ENCODE peak calls at places on chromosomes 7 and 10, in eight cellular contexts. S is psoas muscle, K is GM12878, P is upper lobe of right lung, F is choroid plexus epithelial cell, G is HL-60, V is endodermal cell, E is transverse colon. C is an unnamed sample.

GRCh38 chr7:24732646-24733413 is 24.4 kb downstream of the GSDME start:
- DNase-seq in V (no peak), G (no peak), K (no peak), S (no peak), F (peak; percentile 76), P (no peak), E (no peak), C (peak; percentile 56)

GRCh38 chr7:135684134-135684533 is 21.8 kb downstream of the STMP1 start:
- DNase-seq in E (no peak), P (no peak), F (peak; percentile 52), G (no peak), V (peak; percentile 59), K (no peak), S (no peak), C (no peak)

GRCh38 chr7:158473238-158473637 is 114.4 kb downstream of the PTPRN2 start:
- DNase-seq in S (no peak), E (no peak), G (no peak), K (no peak), F (peak; percentile 23), P (peak; percentile 34), V (no peak), C (no peak)

GRCh38 chr7:155744931-155745683 is 67.2 kb downstream of the SHH start:
- DNase-seq in E (no peak), F (no peak), P (no peak), V (no peak), K (no peak), S (no peak), G (no peak), C (no peak)

GRCh38 chr10:90592903-90593302 is 264.9 kb downstream of the HTR7 start:
- DNase-seq in K (peak; percentile 8), P (no peak), G (peak; percentile 21), E (no peak), F (peak; percentile 84), S (no peak), V (peak; percentile 90), C (peak; percentile 72)

GRCh38 chr10:131576341-131577177 is 265.0 kb upstream of the TCERG1L start:
- DNase-seq in G (no peak), S (no peak), V (no peak), P (no peak), E (no peak), F (no peak), K (no peak), C (no peak)

GRCh38 chr7:86926732-86927131 is 132.7 kb downstream of the ELAPOR2 start:
- DNase-seq in G (peak; percentile 16), K (no peak), E (no peak), P (no peak), S (no peak), F (peak; percentile 69), V (peak; percentile 71), C (peak; percentile 73)

GRCh38 chr7:70756789-70757188 is 375.2 kb upstream of the GALNT17 start:
- DNase-seq in S (no peak), K (no peak), G (no peak), E (no peak), F (no peak), V (no peak), P (no peak), C (no peak)

GRCh38 chr10:77189056-77189455 is 448.6 kb downstream of the KCNMA1 start:
- DNase-seq in G (no peak), F (no peak), V (no peak), K (no peak), E (no peak), S (no peak), P (no peak), C (no peak)

GRCh38 chr10:86635402-86635801 is 18.9 kb upstream of the OPN4 start:
- DNase-seq in F (peak; percentile 70), P (no peak), V (no peak), G (no peak), E (no peak), K (no peak), S (no peak), C (no peak)

GRCh38 chr7:2621948-2622640 is 9.7 kb upstream of the TTYH3 start:
- DNase-seq in K (no peak), G (no peak), P (no peak), F (peak; percentile 40), E (no peak), S (no peak), V (peak; percentile 91), C (no peak)

GRCh38 chr10:61175331-61175730 is 231.3 kb upstream of the RHOBTB1 start:
- DNase-seq in G (no peak), E (no peak), K (no peak), P (no peak), V (no peak), F (peak; percentile 35), S (no peak), C (no peak)

GRCh38 chr10:33363112-33363511 is 28.6 kb upstream of the NRP1 start:
- DNase-seq in K (no peak), E (no peak), V (no peak), F (no peak), G (no peak), P (no peak), S (no peak), C (no peak)

GRCh38 chr10:99760321-99760720 is 22.1 kb upstream of the ABCC2 start:
- DNase-seq in E (no peak), S (no peak), V (no peak), P (no peak), G (no peak), F (no peak), K (no peak), C (no peak)

GRCh38 chr7:100154651-100155491 is 3.7 kb downstream of the TRAPPC14 start:
- DNase-seq in G (no peak), K (no peak), S (no peak), E (peak; percentile 80), V (peak; percentile 86), F (no peak), P (no peak), C (no peak)

GRCh38 chr7:55556031-55556430 is 16.3 kb downstream of the VOPP1 start:
- DNase-seq in V (peak; percentile 72), E (no peak), F (no peak), P (no peak), G (no peak), K (no peak), S (no peak), C (peak; percentile 64)

DNA sequence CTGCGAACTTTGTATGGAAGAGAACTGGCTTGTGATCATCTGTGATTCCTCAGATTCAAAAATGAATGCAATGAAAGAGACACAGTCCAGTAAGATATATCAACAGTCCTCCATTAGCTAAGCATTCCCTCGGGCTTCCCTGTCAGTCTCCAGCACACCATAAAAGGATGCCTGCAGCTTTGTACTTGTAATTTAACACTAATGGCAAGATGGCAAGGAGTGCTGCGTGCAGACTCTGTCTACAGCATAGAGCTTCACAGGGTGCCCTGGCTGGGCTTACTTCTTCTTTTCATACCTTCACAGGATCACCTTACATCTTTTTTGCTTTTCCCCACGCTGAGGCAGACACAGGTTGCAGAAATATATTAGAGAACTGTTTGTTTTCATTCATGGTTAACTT is 200.0 kb downstream of the GFRA1 start:
- DNase-seq in V (no peak), K (no peak), E (no peak), S (no peak), F (no peak), P (no peak), G (no peak), C (no peak)
- H3K4me3 ChIP-seq in V (no peak overlapping the region), K (no peak overlapping the region), E (no peak overlapping the region), S (no peak overlapping the region), F (no peak overlapping the region), P (no peak overlapping the region), G (no peak overlapping the region), C (no peak overlapping the region)

GRCh38 chr7:107837145-107837512 is 34.1 kb upstream of the SLC26A3 start:
- DNase-seq in V (no peak), P (no peak), G (no peak), F (no peak), E (no peak), S (no peak), K (no peak), C (no peak)
- TF ChIP-seq CTCF in V (no peak), P (no peak), G (no peak), F (no peak), E (no peak), S (no peak), K (no peak), C (no peak)

GRCh38 chr10:127194598-127194997 is 1.8 kb downstream of the INSYN2A start:
- DNase-seq in F (no peak), V (no peak), E (no peak), K (no peak), G (no peak), P (no peak), S (no peak), C (no peak)

GRCh38 chr10:127196955-127197432 is 603 bp upstream of the INSYN2A start:
- DNase-seq in P (no peak), V (no peak), K (no peak), F (no peak), E (no peak), G (no peak), S (no peak), C (no peak)

GRCh38 chr10:127195041-127195506 is 1.3 kb downstream of the INSYN2A start:
- DNase-seq in S (no peak), V (peak; percentile 79), P (no peak), F (no peak), G (no peak), K (no peak), E (no peak), C (no peak)

GRCh38 chr10:127196227-127196954 is at the start of gene INSYN2A:
- DNase-seq in S (peak; percentile 62), G (no peak), V (peak; percentile 90), K (no peak), F (peak; percentile 48), P (no peak), E (peak; percentile 27), C (no peak)

DNA sequence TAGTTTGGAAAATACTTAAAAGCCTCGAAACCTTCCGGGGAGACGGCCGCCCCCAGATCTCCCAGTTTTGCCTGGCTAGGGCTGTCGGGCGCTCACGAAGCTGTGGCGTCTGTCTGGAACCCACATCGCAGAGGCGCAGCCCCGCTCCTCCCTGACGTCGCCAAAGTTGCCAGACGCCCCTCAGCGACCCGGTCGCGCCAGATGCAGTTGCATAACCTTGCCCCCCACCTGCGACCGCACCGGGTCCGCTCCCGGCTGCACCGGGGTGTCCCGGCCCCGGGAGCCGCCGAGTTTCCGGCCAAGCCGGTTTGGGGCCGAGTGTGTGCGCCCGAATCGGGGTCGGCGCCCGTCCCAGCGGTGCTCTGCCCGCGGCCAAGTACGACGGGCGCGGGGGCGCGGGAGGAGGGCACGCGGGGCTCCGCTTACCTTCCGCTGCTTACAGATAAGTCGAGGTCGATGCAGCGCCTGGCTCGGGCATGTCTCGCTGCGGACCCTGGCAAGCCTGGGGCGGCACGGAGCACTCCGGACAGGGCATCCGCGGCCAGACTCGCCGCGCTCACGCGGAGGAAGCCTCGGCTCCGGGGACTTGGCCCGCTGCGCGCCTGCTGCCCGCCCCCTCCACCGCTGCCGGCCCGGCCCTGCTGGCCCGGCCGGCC is 692 bp downstream of the INSYN2A start:
- DNase-seq in G (no peak), E (no peak), F (peak; percentile 28), K (no peak), P (no peak), S (no peak), V (peak; percentile 77), C (no peak)
- H3K4me3 ChIP-seq in G (no peak overlapping the region), E (peak overlapping the region; percentile 25), F (peak overlapping the region; percentile 52), K (no peak overlapping the region), P (peak overlapping the region; percentile 40), S (peak overlapping the region; percentile 47), V (peak overlapping the region; percentile 61), C (no peak overlapping the region)

DNA sequence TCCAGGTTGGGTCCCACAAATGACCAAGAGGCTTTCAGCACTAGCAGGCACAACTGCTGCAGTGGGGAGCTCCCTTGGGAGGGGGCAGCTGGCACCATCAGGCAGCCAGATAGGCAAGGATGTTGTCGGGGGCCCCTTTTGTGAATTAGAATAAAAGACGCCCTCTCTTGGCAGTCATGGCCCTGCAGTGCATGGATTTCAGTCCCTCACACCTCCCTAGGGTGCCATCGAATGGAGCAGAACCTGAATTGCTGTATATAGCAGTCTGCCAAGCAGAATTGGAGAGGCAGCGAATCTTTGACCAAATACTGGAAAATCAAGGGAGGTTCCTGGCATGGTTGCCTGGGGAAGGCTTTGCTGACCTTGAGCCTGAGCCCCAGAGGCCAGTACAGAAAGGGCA is 22.4 kb upstream of the ADCYAP1R1 start:
- DNase-seq in V (peak; percentile 58), G (no peak), S (no peak), K (no peak), P (no peak), E (no peak), F (no peak), C (no peak)
- TF ChIP-seq CTCF in V (peak; percentile 40), G (no peak), S (no peak), K (no peak), P (no peak), E (no peak), F (no peak), C (no peak)